ENCODE peak calls at places on chromosomes 1 and 21, in eight cellular contexts. C is A673; F is ureter; Y is NCI-H1436; T is SK-MEL-5; O is Daoy; G is aorta; H is activated CD4-positive, alpha-beta T cell treated with anti-CD3 and anti-CD28 coated beads for 36 hours. E is an unnamed sample.

GRCh38 chr1:10888289-10888688 is 91.8 kb upstream of the CASZ1 start:
- DNase-seq in C (peak), F (no peak), Y (no peak), T (no peak), O (no peak), G (peak), H (no peak), E (peak)

GRCh38 chr21:43864313-43864805 is 664 bp upstream of the AGPAT3 start:
- DNase-seq in C (peak), F (no peak), Y (peak), T (no peak), O (peak), G (peak), H (peak), E (peak)

GRCh38 chr1:2989976-2990375 is 31.3 kb upstream of the ACTRT2 start:
- DNase-seq in C (no peak), F (no peak), Y (no peak), T (no peak), O (no peak), G (peak), H (no peak), E (no peak)

GRCh38 chr1:170664828-170665617 is 1.1 kb downstream of the PRRX1 start:
- DNase-seq in C (no peak), F (peak), Y (no peak), T (peak), O (peak), G (peak), H (no peak), E (no peak)

GRCh38 chr1:204062106-204062505 is 10.8 kb upstream of the SOX13 start:
- DNase-seq in C (no peak), F (no peak), Y (no peak), T (no peak), O (no peak), G (no peak), H (no peak), E (no peak)

GRCh38 chr1:202160377-202160940 is at the start of gene PTPN7:
- DNase-seq in C (peak), F (no peak), Y (no peak), T (no peak), O (peak), G (no peak), H (peak), E (no peak)

GRCh38 chr1:98046031-98046641 is 125.3 kb upstream of the DPYD start:
- DNase-seq in C (peak), F (no peak), Y (no peak), T (peak), O (peak), G (no peak), H (peak), E (peak)

GRCh38 chr1:2233468-2233867 is 5.3 kb downstream of the SKI start:
- DNase-seq in C (no peak), F (no peak), Y (no peak), T (no peak), O (no peak), G (no peak), H (no peak), E (no peak)

GRCh38 chr1:151511636-151512215 is 539 bp downstream of the CGN start:
- DNase-seq in C (peak), F (peak), Y (no peak), T (peak), O (peak), G (no peak), H (peak), E (peak)

GRCh38 chr1:226987179-226987536 is 47.1 kb downstream of the COQ8A start:
- DNase-seq in C (no peak), F (no peak), Y (no peak), T (no peak), O (no peak), G (peak), H (no peak), E (no peak)

GRCh38 chr1:84605157-84605556 is 30.9 kb upstream of the CTBS start:
- DNase-seq in C (no peak), F (no peak), Y (no peak), T (no peak), O (no peak), G (no peak), H (no peak), E (no peak)

GRCh38 chr1:80153762-80154555 is 1147.4 kb upstream of the ADGRL4 start:
- DNase-seq in C (no peak), F (no peak), Y (no peak), T (no peak), O (no peak), G (no peak), H (no peak), E (no peak)

GRCh38 chr1:101299166-101299565 is 62.3 kb downstream of the S1PR1 start:
- DNase-seq in C (no peak), F (no peak), Y (no peak), T (no peak), O (no peak), G (no peak), H (no peak), E (no peak)

GRCh38 chr21:45581322-45581712 is 39.1 kb upstream of the SLC19A1 start:
- DNase-seq in C (no peak), F (peak), Y (no peak), T (no peak), O (no peak), G (no peak), H (no peak), E (no peak)

GRCh38 chr1:79186260-79186659 is 179.7 kb upstream of the ADGRL4 start:
- DNase-seq in C (no peak), F (no peak), Y (no peak), T (no peak), O (no peak), G (no peak), H (no peak), E (no peak)

GRCh38 chr1:37752213-37752582 is 12.7 kb downstream of the EPHA10 start:
- DNase-seq in C (no peak), F (no peak), Y (no peak), T (no peak), O (no peak), G (no peak), H (no peak), E (peak)

GRCh38 chr1:22263359-22263758 is 120.5 kb upstream of the WNT4 start:
- DNase-seq in C (no peak), F (no peak), Y (no peak), T (no peak), O (no peak), G (no peak), H (no peak), E (no peak)

GRCh38 chr1:154609398-154610380 is 1.7 kb upstream of the ADAR start:
- DNase-seq in C (peak), F (no peak), Y (peak), T (peak), O (peak), G (no peak), H (peak), E (peak)

GRCh38 chr1:29933110-29933509 is 696.8 kb downstream of the PTPRU start:
- DNase-seq in C (peak), F (no peak), Y (peak), T (no peak), O (peak), G (no peak), H (no peak), E (no peak)

GRCh38 chr1:35031103-35031452 is 667 bp downstream of the ZMYM6 start:
- DNase-seq in C (peak), F (peak), Y (no peak), T (peak), O (peak), G (no peak), H (peak), E (peak)

GRCh38 chr21:41171210-41171609 is 3.2 kb downstream of the BACE2 start:
- DNase-seq in C (no peak), F (no peak), Y (no peak), T (peak), O (peak), G (peak), H (no peak), E (no peak)

GRCh38 chr1:96865731-96866684 is 144.4 kb downstream of the PTBP2 start:
- DNase-seq in C (peak), F (no peak), Y (no peak), T (no peak), O (peak), G (no peak), H (no peak), E (no peak)

GRCh38 chr1:178870944-178871343 is at the start of gene ANGPTL1:
- DNase-seq in C (peak), F (no peak), Y (no peak), T (peak), O (no peak), G (no peak), H (no peak), E (no peak)

E was measured in NCI-H146.